ENCODE peak calls at places on chromosomes 16 and 17, in nine cellular contexts. W, I, C, Z, A, O, B, X and G are unnamed samples.

GRCh38 chr17:21493993-21494392 is 117.8 kb downstream of the KCNJ12 start:
- DNase-seq in W (no peak), I (no peak), C (no peak), Z (no peak), A (no peak), O (no peak), B (no peak), X (no peak), G (no peak)

GRCh38 chr17:42784811-42785592 is 4.6 kb downstream of the WNK4 start:
- DNase-seq in W (no peak), I (no peak), C (no peak), Z (no peak), A (no peak), O (no peak), B (no peak), X (no peak), G (no peak)

GRCh38 chr17:74814453-74814852 is 38.3 kb upstream of the NAT9 start:
- DNase-seq in W (no peak), I (no peak), C (no peak), Z (no peak), A (no peak), O (no peak), B (no peak), X (no peak), G (peak; percentile 13)

GRCh38 chr16:4393243-4393606 is 21.6 kb downstream of the VASN start:
- DNase-seq in W (peak; percentile 50), I (peak; percentile 48), C (no peak), Z (no peak), A (peak; percentile 72), O (no peak), B (no peak), X (no peak), G (no peak)

GRCh38 chr17:16986391-16986790 is 14.5 kb upstream of the TNFRSF13B start:
- DNase-seq in W (peak; percentile 43), I (peak; percentile 41), C (no peak), Z (no peak), A (peak; percentile 12), O (no peak), B (no peak), X (peak; percentile 65), G (peak; percentile 41)

GRCh38 chr17:47604268-47604927 is 45.3 kb upstream of the KPNB1 start:
- DNase-seq in W (no peak), I (peak; percentile 25), C (no peak), Z (no peak), A (no peak), O (no peak), B (no peak), X (no peak), G (no peak)

GRCh38 chr17:42845918-42846593 is 1.7 kb downstream of the AOC2 start:
- DNase-seq in W (no peak), I (no peak), C (peak; percentile 73), Z (no peak), A (no peak), O (no peak), B (no peak), X (no peak), G (peak; percentile 34)

GRCh38 chr16:649646-650045 is 481 bp downstream of the WDR90 start:
- DNase-seq in W (peak; percentile 38), I (peak; percentile 39), C (peak; percentile 41), Z (no peak), A (no peak), O (no peak), B (no peak), X (no peak), G (no peak)

GRCh38 chr16:49855822-49856740 is at the start of gene ZNF423:
- DNase-seq in W (no peak), I (no peak), C (no peak), Z (no peak), A (no peak), O (no peak), B (no peak), X (peak; percentile 68), G (no peak)

GRCh38 chr16:50680907-50681885 is at the start of gene SNX20:
- DNase-seq in W (no peak), I (no peak), C (peak; percentile 63), Z (no peak), A (no peak), O (peak; percentile 40), B (no peak), X (no peak), G (no peak)

GRCh38 chr17:28492352-28493310 is 13.5 kb upstream of the FOXN1 start:
- DNase-seq in W (no peak), I (no peak), C (no peak), Z (no peak), A (peak; percentile 91), O (no peak), B (no peak), X (no peak), G (no peak)

GRCh38 chr16:75701361-75701760 is at the start of gene DUXB:
- DNase-seq in W (no peak), I (no peak), C (no peak), Z (no peak), A (no peak), O (no peak), B (no peak), X (no peak), G (no peak)

GRCh38 chr17:78923660-78924453 is 1.3 kb downstream of the TIMP2 start:
- DNase-seq in W (peak; percentile 50), I (no peak), C (peak; percentile 68), Z (no peak), A (peak; percentile 57), O (no peak), B (no peak), X (peak; percentile 66), G (no peak)

GRCh38 chr17:77528516-77529327 is 388.0 kb downstream of the SEC14L1 start:
- DNase-seq in W (no peak), I (no peak), C (peak; percentile 68), Z (no peak), A (no peak), O (no peak), B (no peak), X (peak; percentile 77), G (no peak)

GRCh38 chr16:85304337-85304736 is 192.1 kb upstream of the CIBAR2 start:
- DNase-seq in W (no peak), I (no peak), C (no peak), Z (no peak), A (no peak), O (no peak), B (no peak), X (no peak), G (no peak)

GRCh38 chr16:1606774-1607173 is 5.1 kb downstream of the IFT140 start:
- DNase-seq in W (no peak), I (no peak), C (no peak), Z (no peak), A (no peak), O (no peak), B (no peak), X (no peak), G (no peak)

GRCh38 chr17:14875557-14876412 is 389.3 kb downstream of the PMP22 start:
- DNase-seq in W (no peak), I (no peak), C (no peak), Z (no peak), A (peak; percentile 32), O (no peak), B (no peak), X (no peak), G (no peak)

GRCh38 chr16:84178892-84179611 is 7.8 kb downstream of the TAF1C start:
- DNase-seq in W (no peak), I (no peak), C (no peak), Z (no peak), A (no peak), O (no peak), B (no peak), X (no peak), G (no peak)

GRCh38 chr16:20904507-20905079 is 4.0 kb downstream of the LYRM1 start:
- DNase-seq in W (peak; percentile 72), I (peak; percentile 81), C (no peak), Z (no peak), A (peak; percentile 69), O (no peak), B (no peak), X (no peak), G (peak; percentile 84)